ENCODE peak calls at places on chromosomes 5 and 9, in six cellular contexts. R, P, B, L, A and N are unnamed samples.

GRCh38 chr5:134092875-134093274 is 21.6 kb upstream of the TCF7 start:
- DNase-seq in L (no peak), P (no peak), R (no peak), B (no peak), A (no peak), N (peak)

GRCh38 chr5:10660720-10661387 is 97.0 kb downstream of the ANKRD33B start:
- DNase-seq in R (no peak), B (no peak), P (peak), A (no peak), L (peak), N (no peak)

GRCh38 chr5:123176224-123176937 is 87.3 kb downstream of the PRDM6 start:
- DNase-seq in L (no peak), A (no peak), P (no peak), B (no peak), R (no peak), N (no peak)

GRCh38 chr9:113910036-113910639 is 34.0 kb downstream of the ZNF618 start:
- DNase-seq in B (no peak), A (no peak), R (peak), L (no peak), P (no peak), N (no peak)

GRCh38 chr9:15824310-15824709 is 271.5 kb downstream of the CCDC171 start:
- DNase-seq in A (no peak), L (no peak), R (no peak), P (no peak), B (peak), N (peak)

GRCh38 chr9:128735373-128735772 is 11.4 kb upstream of the ZDHHC12 start:
- DNase-seq in L (no peak), P (no peak), A (no peak), B (no peak), R (no peak), N (no peak)

GRCh38 chr5:164098536-164098935 is 593.1 kb downstream of the MAT2B start:
- DNase-seq in L (no peak), A (no peak), P (no peak), B (no peak), R (no peak), N (no peak)

GRCh38 chr5:139294372-139295165 is 1.0 kb downstream of the MATR3 start:
- DNase-seq in B (no peak), L (peak), R (peak), P (peak), A (no peak), N (peak)

GRCh38 chr5:1509346-1510085 is 14.2 kb downstream of the LPCAT1 start:
- DNase-seq in L (peak), A (no peak), P (peak), R (no peak), B (no peak), N (no peak)